ENCODE peak calls at places on chromosomes 5 and 9, in four cellular contexts. A is fibroblast of the aortic adventitia, H is left lung, I is kidney epithelial cell. G is an unnamed sample.

GRCh38 chr9:29176786-29177185 is 1603.5 kb upstream of the C9orf72 start:
- DNase-seq in A (no peak), H (no peak), I (no peak), G (no peak)

GRCh38 chr5:38426986-38427950 is 129.2 kb downstream of the LIFR start:
- DNase-seq in A (no peak), H (no peak), I (no peak), G (no peak)

GRCh38 chr5:176862330-176862995 is 36.7 kb downstream of the HK3 start:
- DNase-seq in A (no peak), H (peak), I (no peak), G (no peak)

GRCh38 chr5:159135896-159136531 is 36.3 kb upstream of the EBF1 start:
- DNase-seq in A (peak), H (no peak), I (peak), G (peak)

GRCh38 chr5:137648361-137648760 is 87.5 kb downstream of the KLHL3 start:
- DNase-seq in A (no peak), H (no peak), I (no peak), G (no peak)

GRCh38 chr5:19210886-19211285 is 777.1 kb downstream of the CDH18 start:
- DNase-seq in A (no peak), H (no peak), I (no peak), G (no peak)

GRCh38 chr9:91282292-91282691 is 79.4 kb downstream of the AUH start:
- DNase-seq in A (no peak), H (no peak), I (no peak), G (peak)

GRCh38 chr9:69034071-69034470 is 1.5 kb upstream of the FXN start:
- DNase-seq in A (no peak), H (no peak), I (no peak), G (no peak)

GRCh38 chr5:141430332-141431113 is at the start of gene PCDHGA12:
- DNase-seq in A (peak), H (no peak), I (no peak), G (peak)

GRCh38 chr9:134547161-134548100 is 94.2 kb upstream of the COL5A1 start:
- DNase-seq in A (no peak), H (peak), I (peak), G (no peak)

GRCh38 chr9:131875828-131876485 is 136.1 kb upstream of the RAPGEF1 start:
- DNase-seq in A (peak), H (no peak), I (no peak), G (no peak)

GRCh38 chr5:78813906-78814518 is 165.4 kb upstream of the LHFPL2 start:
- DNase-seq in A (no peak), H (no peak), I (no peak), G (no peak)

GRCh38 chr5:31639488-31640011 is 619 bp downstream of the PDZD2 start:
- DNase-seq in A (no peak), H (no peak), I (no peak), G (no peak)
- H3K4me3 ChIP-seq in A (peak), H (peak), I (peak), G (peak)

GRCh38 chr9:77944556-77945261 is 86.9 kb downstream of the GNAQ start:
- DNase-seq in A (peak), H (no peak), I (no peak), G (no peak)
- TF ChIP-seq CTCF in A (peak), H (peak), I (no peak), G (peak)

GRCh38 chr9:80040457-80040856 is 468.7 kb downstream of the TLE4 start:
- DNase-seq in A (no peak), H (no peak), I (no peak), G (no peak)
- H3K4me3 ChIP-seq in A (no peak), H (no peak), I (no peak), G (no peak)

GRCh38 chr5:172556971-172557461 is 84.0 kb upstream of the NEURL1B start:
- DNase-seq in A (peak), H (no peak), I (no peak), G (no peak)
- TF ChIP-seq CTCF in A (no peak), H (no peak), I (no peak), G (no peak)

GRCh38 chr9:79579624-79580023 is 7.9 kb downstream of the TLE4 start:
- DNase-seq in A (no peak), H (no peak), I (no peak), G (no peak)

GRCh38 chr9:79581388-79581787 is 9.6 kb downstream of the TLE4 start:
- DNase-seq in A (peak), H (no peak), I (no peak), G (peak)

GRCh38 chr9:79583957-79584654 is 12.3 kb downstream of the TLE4 start:
- DNase-seq in A (no peak), H (peak), I (no peak), G (no peak)

GRCh38 chr9:79580065-79580464 is 8.3 kb downstream of the TLE4 start:
- DNase-seq in A (no peak), H (no peak), I (no peak), G (no peak)

DNA sequence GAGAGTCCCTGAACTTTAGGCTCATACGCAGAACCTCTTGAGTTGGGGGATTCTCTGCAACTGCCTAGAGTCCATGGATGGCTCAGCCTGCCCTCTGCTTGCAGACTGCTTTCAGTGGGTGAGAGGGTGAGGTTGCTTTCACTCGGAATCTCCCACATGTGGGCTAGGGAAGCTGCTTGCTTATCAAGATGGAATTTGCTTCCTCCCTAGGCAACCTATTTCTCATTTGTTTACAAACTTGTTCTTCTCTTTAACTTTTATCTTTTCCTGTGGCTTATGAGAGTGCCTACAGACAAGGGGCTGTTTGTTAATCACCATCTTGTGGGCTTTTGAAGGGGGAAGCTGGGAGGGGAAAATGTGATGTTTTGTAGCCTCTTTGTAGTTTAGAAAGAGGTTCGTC is 10.0 kb downstream of the TLE4 start:
- DNase-seq in A (peak), H (no peak), I (peak), G (peak)
- H3K4me3 ChIP-seq in A (no peak), H (no peak), I (no peak), G (peak)